ENCODE peak calls at places on chromosome X, in six cellular contexts. One of them, this sample, is unnamed.
A peak's percentile ranks its signal among the peaks of the same experiment; 100 is the strongest.

GRCh38 chrX:147626605-147627004 is 285.1 kb upstream of the FMR1 start:
- DNase-seq in psoas muscle: no peak
- DNase-seq in A549: no peak
- DNase-seq in MCF 10A: no peak
- DNase-seq in ascending aorta: no peak
- DNase-seq in OCI-LY7: no peak
- DNase-seq in this sample: no peak

GRCh38 chrX:10519761-10520160 is 100.6 kb downstream of the MID1 start:
- DNase-seq in ascending aorta: no peak
- DNase-seq in MCF 10A: no peak
- DNase-seq in A549: no peak
- DNase-seq in psoas muscle: no peak
- DNase-seq in OCI-LY7: no peak
- DNase-seq in this sample: no peak

GRCh38 chrX:136586386-136586785 is 54.4 kb downstream of the VGLL1 start:
- DNase-seq in MCF 10A: no peak
- DNase-seq in OCI-LY7: no peak
- DNase-seq in psoas muscle: no peak
- DNase-seq in ascending aorta: no peak
- DNase-seq in A549: no peak
- DNase-seq in this sample: no peak

GRCh38 chrX:40084471-40084870 is 13.3 kb downstream of the BCOR start:
- DNase-seq in A549: no peak
- DNase-seq in MCF 10A: no peak
- DNase-seq in psoas muscle: no peak
- DNase-seq in OCI-LY7: no peak
- DNase-seq in ascending aorta: no peak
- DNase-seq in this sample: no peak

GRCh38 chrX:49915352-49916222 is 6.8 kb upstream of the CLCN5 start:
- DNase-seq in OCI-LY7: peak; percentile 57
- DNase-seq in MCF 10A: peak; percentile 72
- DNase-seq in ascending aorta: no peak
- DNase-seq in A549: peak; percentile 39
- DNase-seq in psoas muscle: no peak
- DNase-seq in this sample: no peak

GRCh38 chrX:30938295-30938694 is 49.2 kb upstream of the TAB3 start:
- DNase-seq in psoas muscle: no peak
- DNase-seq in MCF 10A: no peak
- DNase-seq in OCI-LY7: no peak
- DNase-seq in ascending aorta: no peak
- DNase-seq in A549: no peak
- DNase-seq in this sample: no peak

GRCh38 chrX:136689441-136689840 is 41.5 kb downstream of the CD40LG start:
- DNase-seq in psoas muscle: no peak
- DNase-seq in MCF 10A: no peak
- DNase-seq in A549: no peak
- DNase-seq in ascending aorta: no peak
- DNase-seq in OCI-LY7: no peak
- DNase-seq in this sample: no peak

GRCh38 chrX:10089378-10089795 is 67.4 kb upstream of the CLCN4 start:
- DNase-seq in MCF 10A: peak; percentile 71
- DNase-seq in psoas muscle: no peak
- DNase-seq in A549: no peak
- DNase-seq in OCI-LY7: no peak
- DNase-seq in ascending aorta: no peak
- DNase-seq in this sample: no peak

GRCh38 chrX:153974726-153975286 is 2.3 kb downstream of the TMEM187 start:
- DNase-seq in A549: no peak
- DNase-seq in MCF 10A: no peak
- DNase-seq in OCI-LY7: no peak
- DNase-seq in ascending aorta: no peak
- DNase-seq in psoas muscle: peak; percentile 39
- DNase-seq in this sample: no peak

GRCh38 chrX:7316887-7317286 is 168.9 kb upstream of the PUDP start:
- DNase-seq in psoas muscle: no peak
- DNase-seq in OCI-LY7: no peak
- DNase-seq in A549: no peak
- DNase-seq in MCF 10A: peak; percentile 1
- DNase-seq in ascending aorta: no peak
- DNase-seq in this sample: no peak

GRCh38 chrX:49271341-49271740 is 1.7 kb downstream of the PPP1R3F start:
- DNase-seq in psoas muscle: no peak
- DNase-seq in A549: no peak
- DNase-seq in OCI-LY7: no peak
- DNase-seq in MCF 10A: no peak
- DNase-seq in ascending aorta: no peak
- DNase-seq in this sample: no peak

GRCh38 chrX:134971926-134972325 is 18.9 kb upstream of the SMIM10 start:
- DNase-seq in A549: no peak
- DNase-seq in OCI-LY7: no peak
- DNase-seq in ascending aorta: no peak
- DNase-seq in psoas muscle: no peak
- DNase-seq in MCF 10A: no peak
- DNase-seq in this sample: no peak

GRCh38 chrX:38166478-38167083 is 54.1 kb downstream of the SRPX start:
- DNase-seq in MCF 10A: peak; percentile 52
- DNase-seq in A549: peak; percentile 4
- DNase-seq in OCI-LY7: peak; percentile 47
- DNase-seq in psoas muscle: no peak
- DNase-seq in ascending aorta: no peak
- DNase-seq in this sample: no peak

GRCh38 chrX:127708155-127708554 is 344.0 kb downstream of the ACTRT1 start:
- DNase-seq in ascending aorta: no peak
- DNase-seq in MCF 10A: peak; percentile 58
- DNase-seq in psoas muscle: no peak
- DNase-seq in OCI-LY7: no peak
- DNase-seq in A549: no peak
- DNase-seq in this sample: no peak

GRCh38 chrX:97539970-97540519 is 656.3 kb downstream of the RPA4 start:
- DNase-seq in OCI-LY7: no peak
- DNase-seq in ascending aorta: no peak
- DNase-seq in psoas muscle: no peak
- DNase-seq in MCF 10A: no peak
- DNase-seq in A549: no peak
- DNase-seq in this sample: no peak

GRCh38 chrX:43562372-43562771 is 93.7 kb upstream of the MAOA start:
- DNase-seq in OCI-LY7: no peak
- DNase-seq in MCF 10A: peak; percentile 61
- DNase-seq in psoas muscle: no peak
- DNase-seq in A549: no peak
- DNase-seq in ascending aorta: no peak
- DNase-seq in this sample: no peak

GRCh38 chrX:15359701-15360100 is 24.4 kb upstream of the PIGA start:
- DNase-seq in MCF 10A: no peak
- DNase-seq in OCI-LY7: no peak
- DNase-seq in ascending aorta: no peak
- DNase-seq in psoas muscle: no peak
- DNase-seq in A549: no peak
- DNase-seq in this sample: no peak

GRCh38 chrX:39320165-39320564 is 518.9 kb downstream of the MID1IP1 start:
- DNase-seq in A549: no peak
- DNase-seq in ascending aorta: no peak
- DNase-seq in MCF 10A: no peak
- DNase-seq in OCI-LY7: no peak
- DNase-seq in psoas muscle: no peak
- DNase-seq in this sample: no peak

GRCh38 chrX:116246261-116246660 is 75.7 kb downstream of the AGTR2 start:
- DNase-seq in ascending aorta: no peak
- DNase-seq in A549: no peak
- DNase-seq in psoas muscle: no peak
- DNase-seq in OCI-LY7: no peak
- DNase-seq in MCF 10A: peak; percentile 45
- DNase-seq in this sample: no peak

GRCh38 chrX:95764972-95765451 is 919.6 kb upstream of the DIAPH2 start:
- DNase-seq in A549: no peak
- DNase-seq in OCI-LY7: peak; percentile 7
- DNase-seq in psoas muscle: no peak
- DNase-seq in ascending aorta: no peak
- DNase-seq in MCF 10A: peak; percentile 67
- DNase-seq in this sample: no peak
- TF ChIP-seq CTCF in A549: peak; percentile 37
- TF ChIP-seq CTCF in OCI-LY7: peak; percentile 66
- TF ChIP-seq CTCF in psoas muscle: peak; percentile 26
- TF ChIP-seq CTCF in ascending aorta: peak; percentile 50
- TF ChIP-seq CTCF in MCF 10A: peak; percentile 48
- TF ChIP-seq CTCF in this sample: peak; percentile 65

GRCh38 chrX:141935645-141936044 is 32.0 kb downstream of the MAGEC1 start:
- DNase-seq in A549: no peak
- DNase-seq in ascending aorta: no peak
- DNase-seq in psoas muscle: no peak
- DNase-seq in OCI-LY7: no peak
- DNase-seq in MCF 10A: no peak
- DNase-seq in this sample: no peak

GRCh38 chrX:141936080-141936479 is 32.4 kb downstream of the MAGEC1 start:
- DNase-seq in MCF 10A: peak; percentile 36
- DNase-seq in ascending aorta: no peak
- DNase-seq in A549: no peak
- DNase-seq in OCI-LY7: no peak
- DNase-seq in psoas muscle: no peak
- DNase-seq in this sample: no peak
- TF ChIP-seq CTCF in MCF 10A: no peak
- TF ChIP-seq CTCF in ascending aorta: no peak
- TF ChIP-seq CTCF in A549: peak; percentile 16
- TF ChIP-seq CTCF in OCI-LY7: peak; percentile 25
- TF ChIP-seq CTCF in psoas muscle: no peak
- TF ChIP-seq CTCF in this sample: peak; percentile 36

GRCh38 chrX:107197306-107197705 is 8.9 kb downstream of the NUP62CL start:
- DNase-seq in ascending aorta: no peak
- DNase-seq in psoas muscle: no peak
- DNase-seq in A549: no peak
- DNase-seq in MCF 10A: no peak
- DNase-seq in OCI-LY7: no peak
- DNase-seq in this sample: no peak
- TF ChIP-seq CTCF in ascending aorta: no peak
- TF ChIP-seq CTCF in psoas muscle: no peak
- TF ChIP-seq CTCF in A549: no peak
- TF ChIP-seq CTCF in MCF 10A: no peak
- TF ChIP-seq CTCF in OCI-LY7: no peak
- TF ChIP-seq CTCF in this sample: no peak

DNA sequence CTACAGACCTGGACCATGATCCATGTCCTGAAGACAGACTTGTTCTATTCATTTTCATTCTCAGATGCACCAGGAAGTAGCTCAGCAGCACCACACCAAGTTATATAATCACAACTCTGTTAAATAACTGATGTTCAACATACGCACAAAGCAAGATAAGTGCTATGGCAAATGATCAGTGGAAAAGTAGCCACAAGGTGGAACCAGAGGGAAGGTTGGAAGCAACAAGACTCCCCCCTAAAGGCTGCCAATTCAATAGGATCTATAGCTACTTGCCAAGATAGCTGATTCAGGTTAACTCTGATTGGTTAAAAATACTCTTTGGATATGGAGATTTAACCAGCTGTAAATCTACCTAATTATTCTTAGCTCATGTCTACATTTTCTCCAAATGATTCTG is 23.7 kb upstream of the FAM47B start:
- DNase-seq in psoas muscle: no peak
- DNase-seq in A549: peak; percentile 29
- DNase-seq in MCF 10A: peak; percentile 58
- DNase-seq in ascending aorta: no peak
- DNase-seq in OCI-LY7: no peak
- DNase-seq in this sample: no peak
- TF ChIP-seq CTCF in psoas muscle: peak; percentile 21
- TF ChIP-seq CTCF in A549: peak; percentile 58
- TF ChIP-seq CTCF in MCF 10A: peak; percentile 28
- TF ChIP-seq CTCF in ascending aorta: peak; percentile 18
- TF ChIP-seq CTCF in OCI-LY7: peak; percentile 31
- TF ChIP-seq CTCF in this sample: peak; percentile 71

GRCh38 chrX:19886888-19887531 is 390 bp downstream of the SH3KBP1 start:
- DNase-seq in ascending aorta: no peak
- DNase-seq in psoas muscle: peak; percentile 58
- DNase-seq in A549: peak; percentile 48
- DNase-seq in OCI-LY7: no peak
- DNase-seq in MCF 10A: no peak
- DNase-seq in this sample: peak; percentile 86

GRCh38 chrX:19885732-19886131 is 1.7 kb downstream of the SH3KBP1 start:
- DNase-seq in MCF 10A: no peak
- DNase-seq in OCI-LY7: no peak
- DNase-seq in A549: no peak
- DNase-seq in psoas muscle: no peak
- DNase-seq in ascending aorta: no peak
- DNase-seq in this sample: no peak

GRCh38 chrX:19889582-19890342 is 2.4 kb upstream of the SH3KBP1 start:
- DNase-seq in MCF 10A: peak; percentile 87
- DNase-seq in ascending aorta: no peak
- DNase-seq in OCI-LY7: no peak
- DNase-seq in A549: peak; percentile 59
- DNase-seq in psoas muscle: no peak
- DNase-seq in this sample: no peak

GRCh38 chrX:19886375-19886774 is 1.0 kb downstream of the SH3KBP1 start:
- DNase-seq in ascending aorta: no peak
- DNase-seq in A549: no peak
- DNase-seq in psoas muscle: no peak
- DNase-seq in MCF 10A: no peak
- DNase-seq in OCI-LY7: no peak
- DNase-seq in this sample: no peak

GRCh38 chrX:19888419-19888879 is 1.0 kb upstream of the SH3KBP1 start:
- DNase-seq in psoas muscle: no peak
- DNase-seq in A549: peak; percentile 84
- DNase-seq in ascending aorta: no peak
- DNase-seq in MCF 10A: peak; percentile 87
- DNase-seq in OCI-LY7: peak; percentile 73
- DNase-seq in this sample: no peak
- TF ChIP-seq CTCF in psoas muscle: peak; percentile 46
- TF ChIP-seq CTCF in A549: peak; percentile 59
- TF ChIP-seq CTCF in ascending aorta: peak; percentile 51
- TF ChIP-seq CTCF in MCF 10A: peak; percentile 49
- TF ChIP-seq CTCF in OCI-LY7: peak; percentile 70
- TF ChIP-seq CTCF in this sample: peak; percentile 67

GRCh38 chrX:88424541-88424940 is 322.5 kb upstream of the CPXCR1 start:
- DNase-seq in psoas muscle: no peak
- DNase-seq in MCF 10A: no peak
- DNase-seq in ascending aorta: no peak
- DNase-seq in A549: no peak
- DNase-seq in OCI-LY7: no peak
- DNase-seq in this sample: no peak

GRCh38 chrX:88424071-88424470 is 323.0 kb upstream of the CPXCR1 start:
- DNase-seq in OCI-LY7: no peak
- DNase-seq in A549: no peak
- DNase-seq in ascending aorta: no peak
- DNase-seq in psoas muscle: no peak
- DNase-seq in MCF 10A: no peak
- DNase-seq in this sample: no peak

DNA sequence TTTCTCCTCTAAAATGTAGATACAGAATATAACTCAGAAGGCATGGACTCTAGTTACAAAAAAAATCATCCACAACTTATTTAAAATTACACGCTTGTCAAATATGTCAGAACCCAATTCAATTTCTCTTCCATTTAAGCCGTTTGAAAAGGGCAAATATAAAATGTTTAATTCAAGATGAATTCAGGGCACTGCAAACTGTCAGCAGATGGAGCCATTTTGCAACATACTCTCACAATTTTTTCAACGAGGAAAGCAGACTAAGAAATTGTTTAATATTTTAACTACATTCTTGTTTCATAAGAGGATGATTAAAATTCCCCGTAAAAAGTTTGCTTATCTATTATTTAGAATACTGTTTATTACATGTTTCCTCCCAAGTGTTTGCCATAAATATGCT is 321.3 kb upstream of the CPXCR1 start:
- DNase-seq in ascending aorta: no peak
- DNase-seq in psoas muscle: no peak
- DNase-seq in OCI-LY7: no peak
- DNase-seq in MCF 10A: peak; percentile 31
- DNase-seq in A549: no peak
- DNase-seq in this sample: no peak
- TF ChIP-seq CTCF in ascending aorta: peak; percentile 18
- TF ChIP-seq CTCF in psoas muscle: no peak
- TF ChIP-seq CTCF in OCI-LY7: no peak
- TF ChIP-seq CTCF in MCF 10A: peak; percentile 34
- TF ChIP-seq CTCF in A549: peak; percentile 17
- TF ChIP-seq CTCF in this sample: peak; percentile 15

GRCh38 chrX:131895807-131896206 is 127.3 kb upstream of the STK26 start:
- DNase-seq in A549: no peak
- DNase-seq in psoas muscle: no peak
- DNase-seq in ascending aorta: no peak
- DNase-seq in OCI-LY7: no peak
- DNase-seq in MCF 10A: no peak
- DNase-seq in this sample: no peak
- TF ChIP-seq CTCF in A549: no peak
- TF ChIP-seq CTCF in psoas muscle: no peak
- TF ChIP-seq CTCF in ascending aorta: no peak
- TF ChIP-seq CTCF in OCI-LY7: no peak
- TF ChIP-seq CTCF in MCF 10A: no peak
- TF ChIP-seq CTCF in this sample: no peak

This sample was measured in osteocyte.